ENCODE peak calls at places on chromosomes 4 and X, in ten cellular contexts. W is heart left ventricle; A is kidney; N is naive thymus-derived CD4-positive, alpha-beta T cell; F is IMR-90; Q is adrenal gland; M is Karpas-422; G is hepatocyte; P is CD4-positive, CD25-positive, alpha-beta regulatory T cell; I is cardiac muscle cell. T is an unnamed sample. For H3K4me1, the result is how much of the 10 kb centered on the place peaks cover.

GRCh38 chrX:13194291-13195103 is 125.4 kb downstream of the ATXN3L start:
- DNase-seq in M (no peak), W (no peak), F (no peak), G (no peak), Q (no peak), N (no peak), I (no peak), P (no peak), A (no peak), T (peak)

GRCh38 chrX:131675596-131676194 is 131.8 kb downstream of the OR13H1 start:
- DNase-seq in A (no peak), P (no peak), F (peak), Q (no peak), I (peak), G (peak), W (no peak), M (peak), N (no peak), T (peak)

GRCh38 chr4:88446124-88446523 is 10.8 kb upstream of the HERC5 start:
- DNase-seq in A (no peak), N (no peak), F (no peak), P (no peak), M (no peak), W (no peak), Q (no peak), G (no peak), I (peak), T (no peak)

GRCh38 chr4:173264245-173264959 is 69.8 kb downstream of the HMGB2 start:
- DNase-seq in A (no peak), G (no peak), N (peak), Q (peak), P (peak), W (peak), F (peak), M (no peak), I (peak), T (peak)

GRCh38 chr4:647481-647880 is 22.1 kb downstream of the PDE6B start:
- DNase-seq in A (peak), P (no peak), F (no peak), I (no peak), N (no peak), W (peak), M (no peak), Q (no peak), G (no peak), T (no peak)

GRCh38 chrX:12115377-12115776 is 22.9 kb upstream of the FRMPD4 start:
- DNase-seq in N (no peak), I (no peak), A (no peak), W (no peak), M (peak), Q (no peak), F (no peak), P (no peak), G (no peak), T (no peak)

GRCh38 chr4:38463268-38463958 is 200.6 kb upstream of the KLF3 start:
- DNase-seq in Q (no peak), M (no peak), F (no peak), G (no peak), P (no peak), W (no peak), N (no peak), A (no peak), I (no peak), T (no peak)

GRCh38 chr4:7121861-7122653 is 54.2 kb upstream of the GRPEL1 start:
- DNase-seq in N (no peak), M (no peak), P (no peak), I (no peak), G (no peak), F (no peak), W (peak), A (peak), Q (no peak), T (no peak)

GRCh38 chr4:63708661-63709060 is 700.6 kb downstream of the TECRL start:
- DNase-seq in Q (no peak), M (no peak), I (no peak), P (no peak), F (no peak), A (no peak), W (no peak), N (no peak), G (no peak), T (no peak)
- H3K4me1 ChIP-seq in Q (under half), M (under half), I (under half), P (under half), F (under half), A (under half), W (under half), N (under half), G (under half), T (under half)

GRCh38 chr4:78767350-78767749 is 8.8 kb upstream of the BMP2K start:
- DNase-seq in P (no peak), M (no peak), I (no peak), Q (no peak), W (no peak), N (no peak), F (no peak), G (no peak), A (no peak), T (no peak)

GRCh38 chr4:78764498-78764961 is 11.6 kb upstream of the BMP2K start:
- DNase-seq in M (no peak), W (no peak), N (no peak), P (no peak), A (no peak), G (no peak), F (peak), I (peak), Q (no peak), T (no peak)

GRCh38 chr4:78766650-78767049 is 9.5 kb upstream of the BMP2K start:
- DNase-seq in Q (no peak), A (no peak), W (no peak), P (no peak), N (no peak), G (no peak), I (no peak), F (no peak), M (no peak), T (peak)

GRCh38 chr4:78766026-78766425 is 10.1 kb upstream of the BMP2K start:
- DNase-seq in N (no peak), A (no peak), M (no peak), P (no peak), F (peak), G (no peak), Q (no peak), W (no peak), I (peak), T (no peak)

GRCh38 chr4:78765607-78766006 is 10.5 kb upstream of the BMP2K start:
- DNase-seq in I (no peak), N (no peak), A (no peak), P (no peak), G (no peak), M (no peak), Q (no peak), F (no peak), W (no peak), T (no peak)
- H3K4me1 ChIP-seq in I (under half), N (under half), A (under half), P (under half), G (under half), M (under half), Q (under half), F (under half), W (under half), T (under half)

DNA sequence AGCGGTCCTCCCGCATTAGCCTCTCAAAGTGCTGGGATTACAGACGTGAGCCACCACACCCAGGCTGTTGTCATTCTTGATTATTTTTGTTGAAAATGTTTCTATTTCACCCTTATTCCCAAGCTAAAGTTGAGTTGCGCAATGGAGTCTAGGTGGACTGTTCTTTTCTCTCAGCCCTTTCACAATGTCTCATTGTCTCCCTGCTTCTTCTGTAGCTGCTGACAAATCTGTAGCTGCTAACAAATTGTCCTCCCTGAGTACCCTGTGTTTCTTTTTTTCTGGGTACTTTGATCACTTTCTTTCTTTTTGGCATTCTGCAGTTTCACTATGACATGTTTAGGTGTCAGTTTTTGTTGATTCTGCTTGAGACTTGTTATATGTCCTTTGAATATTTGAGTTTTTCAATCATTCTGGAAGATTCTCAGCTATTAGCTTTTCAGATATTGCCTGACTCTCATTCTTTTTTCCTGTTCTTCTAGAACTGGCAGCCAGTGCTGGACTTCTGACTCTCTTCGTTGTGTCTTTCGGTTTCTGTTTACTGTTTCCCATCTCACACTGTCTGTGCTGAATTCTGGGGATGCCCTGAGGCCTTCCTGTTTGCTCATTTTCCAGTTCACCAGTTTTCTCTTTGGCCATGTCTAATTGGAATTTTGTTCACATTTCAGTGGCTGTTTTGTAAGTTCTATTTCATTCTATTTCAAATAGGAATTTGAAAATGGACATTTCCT is 6.6 kb downstream of the ABCD1 start:
- DNase-seq in W (no peak), F (no peak), I (peak), P (no peak), A (no peak), Q (no peak), G (no peak), N (no peak), M (no peak), T (no peak)
- H3K4me1 ChIP-seq in W (under half), F (under half), I (under half), P (under half), A (under half), Q (under half), G (under half), N (under half), M (under half), T (under half)

GRCh38 chr4:40613456-40613855 is 16.2 kb downstream of the RBM47 start:
- DNase-seq in Q (no peak), G (no peak), N (no peak), P (no peak), W (no peak), I (no peak), M (no peak), F (peak), A (no peak), T (no peak)

GRCh38 chr4:40608628-40609027 is 21.0 kb downstream of the RBM47 start:
- DNase-seq in F (peak), I (peak), W (no peak), A (no peak), N (no peak), Q (no peak), G (no peak), M (no peak), P (no peak), T (no peak)

GRCh38 chr4:40617903-40618302 is 11.8 kb downstream of the RBM47 start:
- DNase-seq in N (no peak), G (no peak), F (no peak), A (no peak), Q (no peak), M (no peak), W (no peak), I (peak), P (no peak), T (no peak)

GRCh38 chr4:40612831-40613230 is 16.8 kb downstream of the RBM47 start:
- DNase-seq in G (no peak), P (no peak), W (no peak), I (no peak), N (no peak), A (no peak), Q (no peak), F (no peak), M (no peak), T (no peak)

DNA sequence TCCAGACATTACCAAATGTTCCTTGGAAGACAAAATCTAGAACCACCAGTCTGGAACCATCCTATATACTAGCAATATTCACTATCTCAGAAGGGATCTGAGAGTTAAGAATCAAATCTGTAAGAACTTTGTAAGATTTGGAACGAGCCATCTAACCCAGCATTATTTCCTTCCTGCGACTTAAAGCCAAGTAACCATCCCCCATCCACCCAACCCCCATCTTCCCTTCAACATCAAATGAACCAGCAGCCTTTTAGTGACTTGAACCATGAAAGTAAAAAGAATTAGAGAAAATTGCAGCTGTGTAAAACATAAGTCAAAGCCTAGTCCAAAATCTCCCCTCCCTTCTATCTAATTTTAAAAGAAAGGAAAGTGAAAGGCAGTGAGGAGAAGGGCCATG is 15.6 kb downstream of the RBM47 start:
- DNase-seq in G (no peak), F (no peak), P (no peak), Q (no peak), M (no peak), A (no peak), I (no peak), W (no peak), N (no peak), T (no peak)
- H3K4me1 ChIP-seq in G (under half), F (under half), P (under half), Q (under half), M (under half), A (under half), I (under half), W (under half), N (under half), T (under half)

DNA sequence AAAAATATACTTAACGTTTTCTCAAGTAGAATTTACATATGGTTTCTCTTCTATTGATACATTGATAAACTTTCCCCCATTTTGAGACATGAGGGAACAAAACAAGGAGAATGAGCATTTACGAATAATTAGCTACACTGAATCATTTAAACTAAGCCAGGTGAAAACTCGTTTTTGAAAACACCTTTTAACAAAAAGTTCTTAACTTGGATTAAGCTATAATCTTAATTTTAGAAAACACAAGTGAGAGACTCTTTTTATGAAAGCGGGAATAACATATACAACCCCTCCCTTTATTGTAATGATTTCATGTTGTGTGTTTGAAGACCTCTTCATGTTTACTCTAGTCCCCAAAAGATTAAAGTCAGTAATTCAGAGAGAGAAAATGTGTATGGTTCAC is 20.1 kb downstream of the PDLIM3 start:
- DNase-seq in G (no peak), M (no peak), N (no peak), F (no peak), Q (no peak), W (no peak), P (no peak), A (no peak), I (no peak), T (no peak)
- H3K4me1 ChIP-seq in G (under half), M (under half), N (under half), F (under half), Q (under half), W (under half), P (under half), A (under half), I (under half), T (under half)

GRCh38 chr4:139736661-139737060 is 71.0 kb downstream of the MGST2 start:
- DNase-seq in P (no peak), F (no peak), W (no peak), M (peak), Q (no peak), I (peak), G (no peak), A (no peak), N (no peak), T (no peak)
- H3K4me1 ChIP-seq in P (under half), F (under half), W (under half), M (half or more), Q (under half), I (half or more), G (under half), A (under half), N (under half), T (under half)

DNA sequence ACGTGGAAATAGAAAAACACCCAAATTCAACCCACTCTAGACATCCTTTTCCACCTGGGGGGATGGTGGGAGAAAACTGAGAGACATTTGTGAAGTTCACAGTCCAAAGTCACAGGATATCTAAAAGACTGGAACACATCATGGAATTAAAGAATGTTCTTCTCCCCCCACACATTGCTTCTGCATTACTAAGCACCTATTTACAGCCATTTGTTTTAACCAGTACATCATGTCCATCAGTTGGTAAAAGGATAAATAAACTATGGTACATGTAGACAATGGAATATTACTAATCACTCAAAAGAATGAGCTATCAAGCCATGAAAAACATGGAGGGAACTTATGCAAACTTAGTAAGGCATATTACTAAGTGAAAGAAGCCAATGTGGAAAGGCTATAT is 185.5 kb upstream of the ANXA10 start:
- DNase-seq in A (no peak), W (no peak), M (no peak), N (no peak), F (peak), I (no peak), G (no peak), Q (no peak), P (no peak), T (no peak)
- H3K4me1 ChIP-seq in A (under half), W (under half), M (under half), N (under half), F (under half), I (under half), G (under half), Q (under half), P (under half), T (under half)

DNA sequence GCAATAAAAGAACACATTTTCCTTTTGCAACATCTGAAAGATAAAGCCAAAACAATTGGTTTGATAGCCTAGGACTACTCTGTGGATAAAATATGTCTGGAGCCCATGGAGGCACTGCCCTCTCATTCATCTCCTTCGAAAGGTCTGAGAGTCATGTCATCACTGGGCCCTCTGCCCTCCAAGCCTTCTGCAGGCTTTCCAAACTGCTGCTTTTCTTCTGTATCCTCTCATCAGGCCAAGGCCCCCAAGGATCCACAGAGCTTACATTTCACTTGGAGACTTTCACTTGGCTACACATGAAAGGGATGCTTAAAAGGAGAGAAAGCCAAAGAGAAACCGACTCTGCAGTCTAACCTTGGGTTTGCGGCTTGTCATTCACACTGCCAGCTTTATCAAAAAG is 109.9 kb downstream of the SH3RF1 start:
- DNase-seq in G (no peak), W (no peak), A (no peak), F (no peak), M (no peak), I (peak), Q (peak), P (no peak), N (no peak), T (no peak)
- H3K4me1 ChIP-seq in G (under half), W (under half), A (under half), F (under half), M (under half), I (under half), Q (under half), P (under half), N (under half), T (under half)